ENCODE peak calls at places on chromosomes 5 and 9, in four cellular contexts. R is WTC11, A is upper lobe of left lung, Z is GM12865. O is an unnamed sample.

GRCh38 chr9:136545065-136545965 is 533 bp downstream of the NOTCH1 start:
- DNase-seq in R (no peak), A (no peak), Z (peak), O (no peak)

GRCh38 chr5:67303356-67303755 is 106.8 kb upstream of the CD180 start:
- DNase-seq in R (no peak), A (no peak), Z (no peak), O (no peak)

GRCh38 chr5:127031863-127032232 is 1.5 kb upstream of the MARCHF3 start:
- DNase-seq in R (no peak), A (peak), Z (no peak), O (no peak)

GRCh38 chr9:34362614-34363013 is 14.1 kb downstream of the MYORG start:
- DNase-seq in R (no peak), A (no peak), Z (no peak), O (no peak)

GRCh38 chr5:74127377-74128338 is 501.7 kb downstream of the ARHGEF28 start:
- DNase-seq in R (no peak), A (no peak), Z (no peak), O (no peak)

GRCh38 chr5:91224969-91225368 is 158.1 kb downstream of the ARRDC3 start:
- DNase-seq in R (no peak), A (no peak), Z (peak), O (no peak)

GRCh38 chr9:15182755-15183154 is 124.3 kb downstream of the TTC39B start:
- DNase-seq in R (no peak), A (no peak), Z (no peak), O (no peak)

GRCh38 chr5:178486305-178486704 is 103.9 kb downstream of the COL23A1 start:
- DNase-seq in R (no peak), A (no peak), Z (no peak), O (no peak)

DNA sequence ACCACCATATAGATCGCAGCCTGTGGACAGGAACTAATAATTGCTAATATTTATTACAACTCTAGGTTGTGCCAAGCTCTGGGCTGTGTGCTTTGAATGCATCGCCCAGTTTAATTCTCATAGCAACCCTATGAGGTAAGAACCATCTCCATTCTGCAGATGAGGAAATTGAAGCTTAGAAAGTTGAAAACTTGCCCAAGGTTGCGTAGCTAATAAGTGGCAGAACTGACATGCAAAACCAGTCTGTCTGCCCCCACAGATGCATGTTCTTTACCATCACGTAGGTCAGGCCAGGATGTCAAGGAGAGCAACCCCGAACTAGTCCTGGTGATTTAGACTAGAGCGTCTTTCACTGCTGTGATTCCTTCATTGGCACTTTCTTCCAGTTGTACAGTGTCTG is 15.6 kb downstream of the WWC1 start:
- DNase-seq in R (no peak), A (no peak), Z (no peak), O (no peak)
- TF ChIP-seq CTCF in R (no peak), A (no peak), Z (no peak), O (no peak)

GRCh38 chr9:84424945-84425344 is 84.4 kb upstream of the SLC28A3 start:
- DNase-seq in R (no peak), A (no peak), Z (no peak), O (no peak)

GRCh38 chr9:84419203-84419602 is 78.6 kb upstream of the SLC28A3 start:
- DNase-seq in R (no peak), A (no peak), Z (no peak), O (no peak)
- TF ChIP-seq CTCF in R (no peak), A (no peak), Z (no peak), O (no peak)

DNA sequence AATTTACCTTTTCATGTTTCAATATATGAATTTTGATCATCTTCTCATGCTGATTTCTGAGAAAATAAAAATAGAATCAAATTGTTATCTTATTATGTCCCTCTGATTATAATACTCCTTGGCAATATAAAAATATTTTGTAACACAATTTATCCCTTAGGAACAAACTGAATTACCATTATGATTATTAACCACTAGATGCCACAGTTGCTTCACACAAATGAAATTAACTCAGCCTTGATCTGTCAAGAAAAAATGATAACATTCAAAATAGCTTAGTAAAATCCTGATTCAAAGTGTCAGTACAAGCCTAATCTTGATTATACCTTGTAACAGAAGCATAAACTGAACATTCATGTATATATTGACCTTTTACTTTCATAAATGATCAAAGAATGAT is 4.8 kb upstream of the CHSY3 start:
- DNase-seq in R (no peak), A (no peak), Z (no peak), O (no peak)
- TF ChIP-seq CTCF in R (no peak), A (no peak), Z (peak), O (no peak)

GRCh38 chr9:121745396-121745695 is 93.9 kb downstream of the DAB2IP start:
- DNase-seq in R (no peak), A (no peak), Z (no peak), O (no peak)

GRCh38 chr9:121743441-121744001 is 92.1 kb downstream of the DAB2IP start:
- DNase-seq in R (peak), A (peak), Z (no peak), O (peak)

GRCh38 chr9:121742923-121743322 is 91.5 kb downstream of the DAB2IP start:
- DNase-seq in R (no peak), A (no peak), Z (no peak), O (no peak)

GRCh38 chr9:121744687-121745395 is 93.4 kb downstream of the DAB2IP start:
- DNase-seq in R (no peak), A (no peak), Z (no peak), O (no peak)

GRCh38 chr9:121744002-121744686 is 92.7 kb downstream of the DAB2IP start:
- DNase-seq in R (peak), A (peak), Z (peak), O (peak)
- TF ChIP-seq CTCF in R (no peak), A (peak), Z (peak), O (peak)

GRCh38 chr5:35921930-35922329 is 16.5 kb downstream of the CAPSL start:
- DNase-seq in R (no peak), A (no peak), Z (no peak), O (no peak)

GRCh38 chr5:35922468-35922867 is 16.0 kb downstream of the CAPSL start:
- DNase-seq in R (no peak), A (no peak), Z (no peak), O (no peak)

GRCh38 chr5:35926389-35927051 is 11.9 kb downstream of the CAPSL start:
- DNase-seq in R (peak), A (no peak), Z (peak), O (peak)

GRCh38 chr5:35924122-35924949 is 14.1 kb downstream of the CAPSL start:
- DNase-seq in R (no peak), A (no peak), Z (no peak), O (no peak)

DNA sequence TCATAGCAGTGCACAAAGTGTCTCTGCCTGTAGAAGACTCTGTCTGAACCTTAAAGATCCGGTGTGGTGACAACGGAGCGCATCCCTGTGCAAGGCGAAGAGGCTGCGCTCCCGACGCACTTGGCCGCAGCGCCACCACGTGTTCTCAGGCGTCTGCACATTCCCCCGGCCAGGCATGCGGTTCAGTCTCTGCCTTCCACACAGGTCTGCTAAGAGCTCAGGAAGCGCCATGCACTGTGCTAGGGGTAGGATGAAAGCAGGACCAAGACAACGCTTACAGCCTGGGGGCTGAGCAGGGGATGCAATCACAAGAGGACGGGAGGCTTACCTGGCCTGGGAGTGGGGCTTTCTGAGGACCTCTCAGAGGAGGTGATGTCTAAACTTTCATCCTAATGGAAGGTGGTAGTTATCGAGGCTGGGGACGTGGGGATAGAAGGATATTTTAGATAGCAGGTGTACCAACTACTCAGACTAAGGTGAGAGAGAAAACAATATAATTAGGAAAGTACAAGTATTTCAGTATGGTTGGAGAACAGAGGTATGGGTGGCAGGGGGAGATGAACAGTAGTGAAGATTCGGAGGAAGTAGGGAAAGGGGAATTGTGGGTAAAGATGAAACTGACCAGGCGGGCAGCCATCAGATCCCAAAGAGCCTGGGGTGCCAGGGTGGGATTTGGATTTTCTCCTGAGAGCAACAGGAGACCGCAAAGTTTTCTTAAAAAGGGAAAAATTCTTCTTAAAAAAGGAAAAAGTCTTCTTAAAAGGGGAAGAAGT is 13.3 kb downstream of the CAPSL start:
- DNase-seq in R (peak), A (peak), Z (peak), O (peak)
- TF ChIP-seq CTCF in R (no peak), A (peak), Z (peak), O (peak)

GRCh38 chr9:134135343-134136116 is at the start of gene WDR5:
- DNase-seq in R (peak), A (peak), Z (peak), O (peak)
- TF ChIP-seq CTCF in R (no peak), A (no peak), Z (no peak), O (no peak)